ENCODE peak calls at places on chromosome 3, in five cellular contexts. D is psoas muscle, A is dorsolateral prefrontal cortex, F is pancreas, C is DND-41. R is an unnamed sample.
A peak's percentile ranks its signal among the peaks of the same experiment; 100 is the strongest.

GRCh38 chr3:149934524-149934923 is 36.2 kb downstream of the PFN2 start:
- DNase-seq in F (no peak), A (no peak), C (no peak), D (no peak), R (peak; percentile 39)

GRCh38 chr3:30456263-30456662 is 150.1 kb upstream of the TGFBR2 start:
- DNase-seq in F (no peak), C (no peak), D (no peak), A (no peak), R (no peak)

GRCh38 chr3:20039765-20040475 is at the start of gene KAT2B:
- DNase-seq in C (peak; percentile 83), A (peak; percentile 89), D (peak; percentile 88), F (peak; percentile 86), R (peak; percentile 64)

GRCh38 chr3:119310052-119310451 is 15.9 kb downstream of the ARHGAP31 start:
- DNase-seq in A (no peak), C (no peak), F (no peak), D (no peak), R (peak; percentile 75)

GRCh38 chr3:128491900-128492352 is 1.1 kb downstream of the GATA2 start:
- DNase-seq in C (no peak), D (no peak), F (no peak), A (peak; percentile 32), R (peak; percentile 17)

GRCh38 chr3:189712906-189713483 is 81.8 kb downstream of the TP63 start:
- DNase-seq in C (no peak), F (no peak), D (no peak), A (no peak), R (no peak)

GRCh38 chr3:117719316-117719926 is 1009.8 kb downstream of the TUSC7 start:
- DNase-seq in F (no peak), C (no peak), D (no peak), A (no peak), R (peak; percentile 1)

GRCh38 chr3:4856986-4857385 is 122.3 kb upstream of the BHLHE40 start:
- DNase-seq in A (no peak), D (no peak), F (no peak), C (no peak), R (no peak)

GRCh38 chr3:143910756-143911155 is 60.9 kb upstream of the DIPK2A start:
- DNase-seq in C (no peak), F (no peak), D (no peak), A (no peak), R (peak; percentile 71)

GRCh38 chr3:9225268-9225667 is 24.2 kb downstream of the SRGAP3 start:
- DNase-seq in F (no peak), D (no peak), C (no peak), A (no peak), R (no peak)

GRCh38 chr3:188904670-188905069 is 267.1 kb upstream of the TPRG1 start:
- DNase-seq in A (no peak), D (no peak), F (no peak), C (no peak), R (peak; percentile 30)

GRCh38 chr3:193614430-193614829 is 21.4 kb downstream of the OPA1 start:
- DNase-seq in D (no peak), C (no peak), F (no peak), A (no peak), R (no peak)

GRCh38 chr3:39291903-39292329 is 12.1 kb upstream of the CX3CR1 start:
- DNase-seq in C (peak; percentile 79), D (peak; percentile 76), F (peak; percentile 47), A (peak; percentile 72), R (peak; percentile 32)

GRCh38 chr3:41485484-41485883 is 286.2 kb downstream of the CTNNB1 start:
- DNase-seq in C (no peak), A (no peak), F (no peak), D (no peak), R (no peak)

GRCh38 chr3:192642651-192643050 is 84.7 kb downstream of the FGF12 start:
- DNase-seq in A (no peak), C (no peak), F (no peak), D (no peak), R (no peak)

GRCh38 chr3:52892625-52893311 is 4.6 kb downstream of the STIMATE start:
- DNase-seq in C (no peak), F (no peak), A (no peak), D (no peak), R (no peak)

GRCh38 chr3:144055604-144056003 is 84.0 kb downstream of the DIPK2A start:
- DNase-seq in A (no peak), C (no peak), D (no peak), F (no peak), R (no peak)

GRCh38 chr3:33914731-33915389 is 116.4 kb downstream of the PDCD6IP start:
- DNase-seq in F (no peak), A (no peak), C (no peak), D (no peak), R (no peak)

GRCh38 chr3:62604301-62604700 is 231.0 kb upstream of the FEZF2 start:
- DNase-seq in D (no peak), A (no peak), F (no peak), C (no peak), R (peak; percentile 90)

GRCh38 chr3:123720638-123721037 is 135.8 kb upstream of the HACD2 start:
- DNase-seq in F (no peak), C (no peak), A (no peak), D (no peak), R (no peak)

GRCh38 chr3:157533298-157533870 is 30.2 kb upstream of the VEPH1 start:
- DNase-seq in F (no peak), C (no peak), A (no peak), D (no peak), R (peak; percentile 37)

GRCh38 chr3:149702691-149703426 is 45.0 kb upstream of the WWTR1 start:
- DNase-seq in A (no peak), F (no peak), C (no peak), D (no peak), R (peak; percentile 88)

GRCh38 chr3:63909431-63909830 is 2.8 kb downstream of the SCAANT1 start:
- DNase-seq in F (no peak), A (no peak), C (no peak), D (no peak), R (no peak)

GRCh38 chr3:153624310-153625030 is 462.4 kb downstream of the RAP2B start:
- DNase-seq in D (no peak), C (no peak), A (no peak), F (no peak), R (no peak)

GRCh38 chr3:117036259-117036799 is 326.8 kb downstream of the TUSC7 start:
- DNase-seq in C (no peak), F (peak; percentile 34), A (no peak), D (no peak), R (no peak)

GRCh38 chr3:10471337-10471721 is 34.1 kb downstream of the ATP2B2 start:
- DNase-seq in C (no peak), A (no peak), F (no peak), D (no peak), R (no peak)

GRCh38 chr3:171049831-171050444 is 23.4 kb upstream of the SLC2A2 start:
- DNase-seq in A (peak; percentile 49), F (peak; percentile 31), C (peak; percentile 14), D (no peak), R (peak; percentile 49)

GRCh38 chr3:23807161-23808015 is 1.6 kb downstream of the UBE2E1 start:
- DNase-seq in C (peak; percentile 17), A (no peak), F (no peak), D (no peak), R (peak; percentile 26)

GRCh38 chr3:122920986-122921385 is 106.6 kb downstream of the SEMA5B start:
- DNase-seq in A (no peak), C (no peak), D (no peak), F (no peak), R (no peak)

GRCh38 chr3:170049146-170050000 is 11.6 kb downstream of the GPR160 start:
- DNase-seq in D (peak; percentile 60), A (no peak), C (no peak), F (peak; percentile 87), R (no peak)

GRCh38 chr3:183814240-183814639 is 11.1 kb downstream of the MAP6D1 start:
- DNase-seq in C (no peak), A (no peak), D (no peak), F (no peak), R (no peak)

GRCh38 chr3:183810643-183811594 is 14.5 kb downstream of the MAP6D1 start:
- DNase-seq in A (no peak), F (peak; percentile 84), D (no peak), C (no peak), R (no peak)

GRCh38 chr3:183811638-183812037 is 13.7 kb downstream of the MAP6D1 start:
- DNase-seq in C (no peak), D (no peak), F (no peak), A (no peak), R (peak; percentile 26)

GRCh38 chr3:183815565-183815943 is 9.8 kb downstream of the MAP6D1 start:
- DNase-seq in C (no peak), F (no peak), A (no peak), D (no peak), R (no peak)

DNA sequence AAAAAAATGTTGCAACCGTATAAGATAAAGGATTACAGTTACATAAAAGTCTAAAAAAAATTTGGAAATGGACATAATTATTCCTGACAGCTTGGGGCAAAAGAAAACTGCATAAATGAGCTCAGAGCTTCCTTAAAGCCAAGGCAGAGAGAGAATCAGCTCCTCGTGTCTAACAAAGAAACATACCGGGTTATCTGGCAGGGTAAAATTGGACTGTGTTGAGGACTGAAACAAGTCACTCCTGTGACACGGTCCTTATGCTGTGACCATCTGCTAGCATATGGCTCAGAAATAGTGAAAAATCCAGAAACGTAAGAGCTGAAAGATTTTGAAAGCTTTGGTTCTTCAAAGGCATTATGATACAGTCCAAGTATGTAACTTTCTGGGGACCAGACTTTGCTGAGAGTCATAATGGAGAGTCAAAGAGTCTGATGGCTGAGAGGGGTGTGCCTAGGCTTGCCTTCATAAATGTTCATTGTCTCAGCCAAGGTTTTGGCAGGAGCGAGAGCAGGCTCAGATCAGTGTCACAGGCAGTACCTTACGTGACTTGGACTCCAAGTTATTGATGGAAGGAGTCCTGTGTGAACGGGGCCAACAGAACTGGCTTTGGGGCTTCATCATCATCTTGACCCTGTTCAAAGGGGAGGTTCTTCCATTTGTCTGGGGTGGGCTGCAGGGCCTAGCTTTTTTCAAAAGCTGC is 12.5 kb downstream of the MAP6D1 start:
- DNase-seq in F (no peak), D (no peak), A (no peak), C (no peak), R (no peak)
- H3K27ac ChIP-seq in F (no peak overlapping the region), D (peak overlapping the region; percentile 72), A (peak overlapping the region; percentile 60), C (no peak overlapping the region), R (peak overlapping the region; percentile 73)

GRCh38 chr3:183449391-183449790 is 21.0 kb upstream of the MCF2L2 start:
- DNase-seq in C (no peak), F (no peak), D (no peak), A (no peak), R (no peak)
- H3K27ac ChIP-seq in C (no peak overlapping the region), F (peak overlapping the region; percentile 83), D (peak overlapping the region; percentile 84), A (no peak overlapping the region), R (no peak overlapping the region)

GRCh38 chr3:112633191-112633590 is 7.8 kb downstream of the CCDC80 start:
- DNase-seq in C (no peak), F (no peak), D (no peak), A (no peak), R (no peak)
- H3K27ac ChIP-seq in C (no peak overlapping the region), F (no peak overlapping the region), D (no peak overlapping the region), A (no peak overlapping the region), R (no peak overlapping the region)

GRCh38 chr3:12192655-12193484 is 34.2 kb upstream of the TIMP4 start:
- DNase-seq in D (no peak), C (no peak), F (no peak), A (no peak), R (no peak)

GRCh38 chr3:12194209-12194608 is 35.5 kb upstream of the TIMP4 start:
- DNase-seq in F (no peak), A (no peak), C (no peak), D (no peak), R (peak; percentile 81)

GRCh38 chr3:12192173-12192572 is 33.5 kb upstream of the TIMP4 start:
- DNase-seq in A (no peak), F (no peak), C (no peak), D (no peak), R (no peak)

GRCh38 chr3:12194669-12195161 is 36.0 kb upstream of the TIMP4 start:
- DNase-seq in A (no peak), C (no peak), D (no peak), F (no peak), R (peak; percentile 31)

GRCh38 chr3:12193485-12194165 is 34.9 kb upstream of the TIMP4 start:
- DNase-seq in F (no peak), A (no peak), C (no peak), D (no peak), R (peak; percentile 96)
- H3K27ac ChIP-seq in F (peak overlapping the region; percentile 6), A (no peak overlapping the region), C (no peak overlapping the region), D (no peak overlapping the region), R (peak overlapping the region; percentile 88)

R was measured in mammary epithelial cell.